ENCODE peak calls at places on chromosomes 1 and 21, in five cellular contexts. Q, I, F, Y and X are unnamed samples.

GRCh38 chr1:185292237-185292636 is 24.8 kb downstream of the IVNS1ABP start:
- ATAC-seq in Q (no peak), I (no peak), F (peak), Y (no peak), X (no peak)

GRCh38 chr1:234902774-234903173 is 225.9 kb downstream of the TOMM20 start:
- ATAC-seq in Q (no peak), I (no peak), F (no peak), Y (peak), X (no peak)

GRCh38 chr1:164912290-164912689 is 353.3 kb downstream of the PBX1 start:
- ATAC-seq in Q (no peak), I (no peak), F (no peak), Y (no peak), X (no peak)

GRCh38 chr1:157696966-157697628 is 3.5 kb downstream of the FCRL3 start:
- ATAC-seq in Q (no peak), I (no peak), F (no peak), Y (no peak), X (no peak)

GRCh38 chr1:64956241-64956640 is 10.1 kb downstream of the JAK1 start:
- ATAC-seq in Q (no peak), I (peak), F (peak), Y (peak), X (no peak)

GRCh38 chr21:43361127-43361492 is 65.8 kb downstream of the SIK1 start:
- ATAC-seq in Q (no peak), I (peak), F (peak), Y (peak), X (no peak)

GRCh38 chr1:52976183-52977035 is 49.3 kb downstream of the SCP2 start:
- ATAC-seq in Q (no peak), I (no peak), F (peak), Y (no peak), X (no peak)

GRCh38 chr1:71706030-71706671 is 576.2 kb downstream of the NEGR1 start:
- ATAC-seq in Q (peak), I (no peak), F (no peak), Y (no peak), X (no peak)

GRCh38 chr1:158793604-158794003 is 12.6 kb upstream of the OR6N2 start:
- ATAC-seq in Q (no peak), I (no peak), F (peak), Y (peak), X (no peak)

GRCh38 chr1:45870500-45870899 is 67.1 kb downstream of the MAST2 start:
- ATAC-seq in Q (no peak), I (no peak), F (no peak), Y (no peak), X (no peak)

GRCh38 chr1:71561729-71562128 is 480.9 kb upstream of the ZRANB2 start:
- ATAC-seq in Q (no peak), I (no peak), F (no peak), Y (no peak), X (peak)

GRCh38 chr1:1847501-1848289 is 43.2 kb downstream of the GNB1 start:
- ATAC-seq in Q (no peak), I (no peak), F (peak), Y (peak), X (no peak)

GRCh38 chr1:19458815-19459417 is 26.4 kb downstream of the CAPZB start:
- ATAC-seq in Q (no peak), I (no peak), F (no peak), Y (no peak), X (no peak)

GRCh38 chr21:29145837-29146453 is 15.5 kb downstream of the MAP3K7CL start:
- ATAC-seq in Q (no peak), I (no peak), F (no peak), Y (no peak), X (peak)

GRCh38 chr1:233386336-233386735 is 58.8 kb downstream of the MAP3K21 start:
- ATAC-seq in Q (no peak), I (no peak), F (no peak), Y (no peak), X (no peak)

GRCh38 chr1:18217398-18218043 is 109.9 kb downstream of the IGSF21 start:
- ATAC-seq in Q (no peak), I (peak), F (peak), Y (peak), X (no peak)

GRCh38 chr1:213658508-213658907 is 329.3 kb upstream of the PROX1 start:
- ATAC-seq in Q (no peak), I (no peak), F (no peak), Y (no peak), X (no peak)

GRCh38 chr1:153526132-153526543 is 9.7 kb downstream of the S100A6 start:
- ATAC-seq in Q (no peak), I (peak), F (peak), Y (no peak), X (no peak)

GRCh38 chr1:234107416-234108021 is 203.0 kb downstream of the SLC35F3 start:
- ATAC-seq in Q (no peak), I (no peak), F (no peak), Y (no peak), X (no peak)

GRCh38 chr21:25994758-25995163 is 175.8 kb downstream of the APP start:
- ATAC-seq in Q (no peak), I (no peak), F (no peak), Y (no peak), X (no peak)

GRCh38 chr21:26001356-26001755 is 169.2 kb downstream of the APP start:
- ATAC-seq in Q (no peak), I (no peak), F (no peak), Y (no peak), X (no peak)

GRCh38 chr21:25995283-25995682 is 175.3 kb downstream of the APP start:
- ATAC-seq in Q (no peak), I (no peak), F (no peak), Y (no peak), X (no peak)

GRCh38 chr21:25999935-26000582 is 170.5 kb downstream of the APP start:
- ATAC-seq in Q (no peak), I (no peak), F (peak), Y (no peak), X (no peak)

DNA sequence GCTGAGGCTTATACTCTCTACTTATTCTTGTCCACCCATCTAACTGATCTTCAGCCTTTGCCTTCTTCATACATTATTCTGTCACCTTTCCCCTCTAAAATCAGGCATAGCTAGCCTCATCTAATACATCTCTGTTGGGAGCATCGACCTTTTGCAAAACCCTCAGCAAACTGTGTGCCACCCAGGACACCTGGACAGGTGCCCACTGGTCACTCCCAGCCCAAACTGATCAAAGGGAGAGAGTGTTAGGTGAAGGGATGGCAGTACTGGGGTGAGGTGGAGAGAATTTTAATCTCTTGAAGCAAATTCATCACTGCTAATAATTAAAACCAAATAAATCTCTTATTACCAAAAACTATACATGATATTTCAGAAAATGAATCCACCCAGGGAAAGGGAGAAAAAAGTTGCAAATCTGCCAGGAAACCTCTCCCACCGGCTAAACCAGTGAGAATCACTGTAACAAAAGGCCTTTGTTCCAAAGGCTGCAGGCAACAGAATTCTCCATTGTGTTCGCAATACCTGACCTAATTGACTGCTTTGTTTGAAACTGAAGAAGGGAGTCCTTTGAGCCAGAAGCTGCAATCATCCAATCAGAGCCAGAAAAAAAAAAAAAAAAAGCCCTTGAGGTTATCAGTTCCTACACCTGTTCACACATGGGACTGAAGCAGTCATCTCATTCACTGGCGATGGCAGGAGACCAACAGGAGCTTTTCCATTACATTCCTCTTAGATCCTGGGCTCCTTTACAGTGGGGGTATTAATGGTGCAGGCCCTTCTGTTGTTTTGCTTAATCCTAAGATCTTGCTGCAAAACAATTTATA is 172.6 kb downstream of the APP start:
- ATAC-seq in Q (no peak), I (peak), F (no peak), Y (no peak), X (no peak)
- TF ChIP-seq EP300 in Q (no peak), I (no peak), F (no peak), Y (no peak), X (no peak)

GRCh38 chr1:230332429-230333088 is 93.6 kb downstream of the PGBD5 start:
- ATAC-seq in Q (no peak), I (no peak), F (peak), Y (no peak), X (no peak)
- TF ChIP-seq POLR2AphosphoS5 in Q (no peak), I (no peak), F (no peak), Y (no peak), X (no peak)

GRCh38 chr1:203369666-203370065 is 18.7 kb upstream of the FMOD start:
- ATAC-seq in Q (peak), I (no peak), F (no peak), Y (no peak), X (no peak)

GRCh38 chr1:203373002-203373401 is 22.1 kb upstream of the FMOD start:
- ATAC-seq in Q (no peak), I (no peak), F (no peak), Y (no peak), X (no peak)

GRCh38 chr1:203378529-203379271 is 27.8 kb upstream of the FMOD start:
- ATAC-seq in Q (no peak), I (no peak), F (no peak), Y (no peak), X (peak)

GRCh38 chr1:203371288-203371687 is 20.4 kb upstream of the FMOD start:
- ATAC-seq in Q (no peak), I (no peak), F (no peak), Y (no peak), X (no peak)

DNA sequence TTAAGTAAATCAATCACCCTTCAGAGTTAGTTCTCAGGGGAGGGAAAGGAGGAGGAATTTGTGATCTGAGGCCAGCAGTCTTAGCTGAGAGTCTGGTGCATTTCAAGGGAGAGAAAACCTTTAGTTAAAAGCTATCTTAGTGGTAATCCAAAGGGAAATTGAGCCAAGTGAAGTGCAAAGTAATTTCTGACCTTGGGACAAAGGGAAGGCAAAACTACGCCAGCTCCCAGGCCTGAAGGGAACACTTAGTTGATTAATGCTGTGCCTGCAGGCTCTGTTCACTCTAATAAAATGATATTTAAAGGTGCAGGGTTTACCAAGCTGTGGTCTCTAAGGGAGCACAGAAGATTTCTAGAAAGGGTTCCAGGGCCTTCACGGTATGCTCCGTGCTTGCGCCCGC is 23.1 kb upstream of the FMOD start:
- ATAC-seq in Q (no peak), I (no peak), F (no peak), Y (no peak), X (no peak)
- TF ChIP-seq EP300 in Q (no peak), I (no peak), F (no peak), Y (no peak), X (no peak)

GRCh38 chr1:168863647-168864234 is 134.7 kb upstream of the DPT start:
- ATAC-seq in Q (no peak), I (no peak), F (no peak), Y (no peak), X (no peak)
- TF ChIP-seq POLR2AphosphoS5 in Q (no peak), I (no peak), F (no peak), Y (no peak), X (no peak)

GRCh38 chr1:151455966-151456365 is 3.3 kb downstream of the POGZ start:
- ATAC-seq in Q (no peak), I (no peak), F (no peak), Y (no peak), X (no peak)

GRCh38 chr1:151458936-151459330 is 361 bp downstream of the POGZ start:
- ATAC-seq in Q (peak), I (peak), F (peak), Y (peak), X (peak)

GRCh38 chr1:151461694-151462093 is 2.4 kb upstream of the POGZ start:
- ATAC-seq in Q (no peak), I (no peak), F (no peak), Y (no peak), X (no peak)

GRCh38 chr1:151457911-151458882 is 1.1 kb downstream of the POGZ start:
- ATAC-seq in Q (peak), I (peak), F (peak), Y (peak), X (peak)

DNA sequence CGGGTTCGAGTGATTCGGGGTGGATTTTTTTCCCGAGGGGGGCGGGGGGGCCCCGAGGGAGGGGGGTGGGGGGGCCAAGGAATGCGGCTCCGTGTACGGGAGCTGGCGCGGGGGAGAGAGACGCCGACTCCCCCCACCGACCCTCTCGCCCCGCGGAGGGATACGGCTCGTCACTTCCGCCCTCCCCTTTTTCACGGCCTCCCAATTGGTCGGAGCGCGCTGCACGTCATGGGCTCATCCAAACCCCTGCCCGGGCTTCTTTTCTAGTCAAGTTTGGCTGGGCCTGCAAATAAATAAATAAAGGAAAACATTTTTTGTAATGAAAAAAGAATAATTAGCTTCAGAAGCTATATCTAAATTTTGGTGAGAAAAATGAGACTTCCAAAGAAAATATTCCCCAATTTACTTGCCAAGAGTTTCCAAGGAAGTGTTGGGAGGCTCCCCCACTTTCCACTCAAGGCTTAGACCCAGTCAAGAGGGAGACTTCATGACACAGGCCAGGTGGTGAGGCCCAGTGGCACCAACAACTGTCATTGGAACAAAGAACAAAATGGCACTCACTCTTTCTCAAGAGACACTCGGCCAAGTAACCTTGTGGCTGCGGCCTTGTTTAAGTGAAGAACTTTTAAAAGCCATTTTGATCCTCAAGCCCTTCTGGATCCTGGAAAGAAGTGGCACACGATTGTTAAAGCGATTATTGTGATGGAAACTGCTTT is at the start of gene POGZ:
- ATAC-seq in Q (peak), I (peak), F (peak), Y (peak), X (peak)
- TF ChIP-seq EP300 in Q (no peak), I (no peak), F (no peak), Y (peak), X (no peak)

DNA sequence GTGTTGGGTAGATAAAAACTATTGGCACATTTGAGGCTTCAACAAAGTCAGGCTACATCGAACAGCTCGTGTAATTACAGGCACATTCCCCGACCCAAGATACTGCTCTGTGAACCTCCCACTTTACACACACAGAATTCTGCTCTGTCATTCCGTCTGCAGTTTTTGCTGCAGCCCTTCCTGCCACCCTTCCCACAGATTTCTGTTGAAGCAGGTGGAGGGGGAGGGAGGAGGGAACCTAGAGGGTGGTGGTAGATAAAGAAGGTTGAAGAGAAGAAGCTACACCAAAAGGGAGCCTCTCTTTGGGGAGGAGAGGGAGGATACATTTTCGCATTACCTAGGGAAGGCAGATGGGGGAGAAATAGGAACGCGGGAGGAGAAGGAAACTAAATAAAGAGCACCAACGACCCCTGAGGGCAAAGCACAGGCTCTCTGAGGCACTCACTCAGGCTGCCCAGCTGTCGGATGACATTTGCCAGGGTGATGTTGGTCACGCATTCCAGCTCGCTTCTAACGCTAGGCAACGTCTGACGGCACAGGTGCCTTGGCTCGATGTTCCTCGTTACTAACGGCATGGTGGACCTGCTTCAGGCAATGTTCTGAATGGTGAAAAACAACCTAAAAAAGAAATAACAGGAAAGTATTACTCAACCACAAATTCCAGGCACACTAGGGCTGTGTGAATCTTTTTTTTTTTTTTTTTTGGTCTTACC is 36.0 kb downstream of the GPR3 start:
- ATAC-seq in Q (peak), I (peak), F (peak), Y (no peak), X (peak)
- TF ChIP-seq POLR2AphosphoS5 in Q (peak), I (no peak), F (peak), Y (no peak), X (peak)

DNA sequence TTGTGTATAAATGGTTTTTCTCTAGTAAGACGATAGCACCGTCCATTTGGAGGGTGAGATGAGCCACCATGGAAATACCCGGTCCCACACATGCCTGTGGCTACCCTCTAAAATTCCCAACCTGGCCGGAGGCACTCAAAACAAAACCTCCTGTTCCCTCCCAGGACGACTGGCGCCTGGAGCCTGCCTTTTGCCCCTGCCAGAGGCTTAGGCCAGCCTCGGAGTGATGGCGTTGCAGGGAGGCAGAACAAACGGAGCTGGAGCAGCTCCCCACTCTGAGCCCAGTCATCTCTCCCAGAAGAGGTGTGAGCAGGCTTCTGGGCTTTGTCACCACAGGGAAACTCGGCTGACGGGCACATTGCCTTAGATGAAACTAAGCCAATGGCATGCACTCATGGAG is 213.7 kb upstream of the HOOK1 start:
- ATAC-seq in Q (no peak), I (no peak), F (no peak), Y (no peak), X (peak)
- TF ChIP-seq EP300 in Q (no peak), I (no peak), F (no peak), Y (no peak), X (no peak)

GRCh38 chr1:146012703-146013565 is 8.6 kb downstream of the HJV start:
- ATAC-seq in Q (no peak), I (peak), F (peak), Y (peak), X (peak)

GRCh38 chr1:146010126-146010738 is 11.3 kb downstream of the HJV start:
- ATAC-seq in Q (peak), I (no peak), F (no peak), Y (no peak), X (no peak)

GRCh38 chr1:146001734-146002133 is 5.4 kb upstream of the TXNIP start:
- ATAC-seq in Q (no peak), I (no peak), F (no peak), Y (no peak), X (no peak)

GRCh38 chr1:146007785-146008133 is 11.4 kb upstream of the TXNIP start:
- ATAC-seq in Q (no peak), I (no peak), F (no peak), Y (no peak), X (no peak)

GRCh38 chr1:146007048-146007784 is 10.8 kb upstream of the TXNIP start:
- ATAC-seq in Q (peak), I (peak), F (peak), Y (peak), X (peak)
- TF ChIP-seq POLR2AphosphoS5 in Q (peak), I (no peak), F (no peak), Y (no peak), X (peak)